ENCODE peak calls at places on chromosomes 5 and 9, in six cellular contexts. One of them, this sample, is unnamed.

GRCh38 chr9:37542895-37543294 is 33.3 kb downstream of the FBXO10 start:
- DNase-seq in A549: no peak
- DNase-seq in H54: no peak
- DNase-seq in HCEC 1CT: no peak
- DNase-seq in mesendoderm: no peak
- DNase-seq in stimulated activated CD8-positive, alpha-beta memory T cell treated with anti-CD3 and anti-CD28 coated beads, Interleukin-15, amount 100 ng/mL, for 24 hours: no peak
- DNase-seq in this sample: no peak

GRCh38 chr5:88952344-88952743 is 69.4 kb upstream of the MEF2C start:
- DNase-seq in H54: no peak
- DNase-seq in HCEC 1CT: no peak
- DNase-seq in stimulated activated CD8-positive, alpha-beta memory T cell treated with anti-CD3 and anti-CD28 coated beads, Interleukin-15, amount 100 ng/mL, for 24 hours: no peak
- DNase-seq in mesendoderm: peak; percentile 63
- DNase-seq in A549: no peak
- DNase-seq in this sample: peak; percentile 9

GRCh38 chr5:140125637-140126036 is at the start of gene IGIP:
- DNase-seq in mesendoderm: no peak
- DNase-seq in A549: no peak
- DNase-seq in H54: no peak
- DNase-seq in stimulated activated CD8-positive, alpha-beta memory T cell treated with anti-CD3 and anti-CD28 coated beads, Interleukin-15, amount 100 ng/mL, for 24 hours: no peak
- DNase-seq in HCEC 1CT: no peak
- DNase-seq in this sample: no peak

GRCh38 chr5:23208959-23209431 is 298.4 kb upstream of the PRDM9 start:
- DNase-seq in stimulated activated CD8-positive, alpha-beta memory T cell treated with anti-CD3 and anti-CD28 coated beads, Interleukin-15, amount 100 ng/mL, for 24 hours: no peak
- DNase-seq in HCEC 1CT: peak; percentile 69
- DNase-seq in mesendoderm: peak; percentile 89
- DNase-seq in A549: peak; percentile 12
- DNase-seq in H54: peak; percentile 41
- DNase-seq in this sample: peak; percentile 86

GRCh38 chr9:108622467-108622866 is 233.3 kb downstream of the ACTL7B start:
- DNase-seq in mesendoderm: no peak
- DNase-seq in stimulated activated CD8-positive, alpha-beta memory T cell treated with anti-CD3 and anti-CD28 coated beads, Interleukin-15, amount 100 ng/mL, for 24 hours: no peak
- DNase-seq in HCEC 1CT: peak; percentile 82
- DNase-seq in H54: no peak
- DNase-seq in A549: no peak
- DNase-seq in this sample: no peak

GRCh38 chr5:152332696-152333095 is 72.4 kb downstream of the NMUR2 start:
- DNase-seq in HCEC 1CT: no peak
- DNase-seq in H54: no peak
- DNase-seq in mesendoderm: no peak
- DNase-seq in stimulated activated CD8-positive, alpha-beta memory T cell treated with anti-CD3 and anti-CD28 coated beads, Interleukin-15, amount 100 ng/mL, for 24 hours: no peak
- DNase-seq in A549: no peak
- DNase-seq in this sample: no peak

GRCh38 chr5:154368041-154368800 is 77.6 kb upstream of the SAP30L start:
- DNase-seq in H54: peak; percentile 76
- DNase-seq in mesendoderm: peak; percentile 98
- DNase-seq in A549: peak; percentile 89
- DNase-seq in HCEC 1CT: peak; percentile 95
- DNase-seq in stimulated activated CD8-positive, alpha-beta memory T cell treated with anti-CD3 and anti-CD28 coated beads, Interleukin-15, amount 100 ng/mL, for 24 hours: no peak
- DNase-seq in this sample: peak; percentile 83

GRCh38 chr5:12312343-12312742 is 408.1 kb upstream of the CTNND2 start:
- DNase-seq in A549: no peak
- DNase-seq in HCEC 1CT: no peak
- DNase-seq in H54: no peak
- DNase-seq in stimulated activated CD8-positive, alpha-beta memory T cell treated with anti-CD3 and anti-CD28 coated beads, Interleukin-15, amount 100 ng/mL, for 24 hours: no peak
- DNase-seq in mesendoderm: no peak
- DNase-seq in this sample: no peak

GRCh38 chr9:92966518-92966800 is 19.1 kb downstream of the FGD3 start:
- DNase-seq in mesendoderm: no peak
- DNase-seq in HCEC 1CT: no peak
- DNase-seq in A549: no peak
- DNase-seq in H54: no peak
- DNase-seq in stimulated activated CD8-positive, alpha-beta memory T cell treated with anti-CD3 and anti-CD28 coated beads, Interleukin-15, amount 100 ng/mL, for 24 hours: no peak
- DNase-seq in this sample: no peak

GRCh38 chr5:89229331-89230070 is 346.5 kb upstream of the MEF2C start:
- DNase-seq in stimulated activated CD8-positive, alpha-beta memory T cell treated with anti-CD3 and anti-CD28 coated beads, Interleukin-15, amount 100 ng/mL, for 24 hours: no peak
- DNase-seq in mesendoderm: no peak
- DNase-seq in HCEC 1CT: no peak
- DNase-seq in A549: no peak
- DNase-seq in H54: no peak
- DNase-seq in this sample: no peak

GRCh38 chr9:136216541-136217240 is 11.8 kb upstream of the LHX3 start:
- DNase-seq in HCEC 1CT: no peak
- DNase-seq in A549: no peak
- DNase-seq in stimulated activated CD8-positive, alpha-beta memory T cell treated with anti-CD3 and anti-CD28 coated beads, Interleukin-15, amount 100 ng/mL, for 24 hours: no peak
- DNase-seq in mesendoderm: no peak
- DNase-seq in H54: no peak
- DNase-seq in this sample: no peak

GRCh38 chr5:150180241-150181027 is 9.4 kb upstream of the SLC6A7 start:
- DNase-seq in stimulated activated CD8-positive, alpha-beta memory T cell treated with anti-CD3 and anti-CD28 coated beads, Interleukin-15, amount 100 ng/mL, for 24 hours: no peak
- DNase-seq in H54: no peak
- DNase-seq in HCEC 1CT: peak; percentile 15
- DNase-seq in mesendoderm: no peak
- DNase-seq in A549: no peak
- DNase-seq in this sample: no peak

GRCh38 chr9:21933281-21933680 is 60.9 kb downstream of the CDKN2A start:
- DNase-seq in H54: no peak
- DNase-seq in HCEC 1CT: no peak
- DNase-seq in mesendoderm: peak; percentile 66
- DNase-seq in stimulated activated CD8-positive, alpha-beta memory T cell treated with anti-CD3 and anti-CD28 coated beads, Interleukin-15, amount 100 ng/mL, for 24 hours: no peak
- DNase-seq in A549: no peak
- DNase-seq in this sample: no peak

GRCh38 chr9:110029422-110029814 is 178.5 kb downstream of the C9orf152 start:
- DNase-seq in stimulated activated CD8-positive, alpha-beta memory T cell treated with anti-CD3 and anti-CD28 coated beads, Interleukin-15, amount 100 ng/mL, for 24 hours: no peak
- DNase-seq in A549: peak; percentile 23
- DNase-seq in mesendoderm: peak; percentile 21
- DNase-seq in HCEC 1CT: peak; percentile 97
- DNase-seq in H54: peak; percentile 29
- DNase-seq in this sample: no peak

GRCh38 chr9:109815366-109815947 is 35.5 kb downstream of the PALM2AKAP2 start:
- DNase-seq in H54: peak; percentile 54
- DNase-seq in stimulated activated CD8-positive, alpha-beta memory T cell treated with anti-CD3 and anti-CD28 coated beads, Interleukin-15, amount 100 ng/mL, for 24 hours: no peak
- DNase-seq in A549: no peak
- DNase-seq in mesendoderm: peak; percentile 32
- DNase-seq in HCEC 1CT: peak; percentile 72
- DNase-seq in this sample: no peak

GRCh38 chr5:76487784-76488183 is 84.7 kb downstream of the IQGAP2 start:
- DNase-seq in H54: no peak
- DNase-seq in HCEC 1CT: no peak
- DNase-seq in A549: no peak
- DNase-seq in mesendoderm: no peak
- DNase-seq in stimulated activated CD8-positive, alpha-beta memory T cell treated with anti-CD3 and anti-CD28 coated beads, Interleukin-15, amount 100 ng/mL, for 24 hours: no peak
- DNase-seq in this sample: no peak